ENCODE peak calls at places on chromosomes 7 and 10, in eight cellular contexts. Z is naive B cell; J is stimulated activated CD4-positive, alpha-beta T cell treated with anti-CD3 and anti-CD28 coated beads, Interleukin-2, amount 100 ng/mL, for 48 hours; M is COR-L47; K is mesothelial cell of epicardium; B is ovary; D is activated CD8-positive, alpha-beta T cell treated with anti-CD3 and anti-CD28 coated beads for 36 hours; V is activated gamma-delta T cell. H is an unnamed sample.

GRCh38 chr7:156523447-156524048 is 117.0 kb upstream of the RNF32 start:
- DNase-seq in Z (no peak), J (no peak), M (no peak), K (no peak), B (no peak), D (no peak), V (no peak), H (no peak)

GRCh38 chr7:157845203-157845810 is 508.5 kb downstream of the DNAJB6 start:
- DNase-seq in Z (no peak), J (no peak), M (no peak), K (no peak), B (no peak), D (no peak), V (no peak), H (no peak)

GRCh38 chr10:11680496-11680895 is 61.7 kb upstream of the ECHDC3 start:
- DNase-seq in Z (no peak), J (no peak), M (no peak), K (no peak), B (no peak), D (no peak), V (no peak), H (no peak)

GRCh38 chr7:91168766-91169518 is 95.3 kb upstream of the FZD1 start:
- DNase-seq in Z (no peak), J (no peak), M (no peak), K (no peak), B (no peak), D (no peak), V (no peak), H (no peak)

GRCh38 chr10:70925377-70926214 is 37.2 kb upstream of the PCBD1 start:
- DNase-seq in Z (peak; percentile 14), J (peak; percentile 59), M (no peak), K (peak; percentile 77), B (peak; percentile 43), D (peak; percentile 68), V (peak; percentile 19), H (peak; percentile 77)

GRCh38 chr7:464712-465461 is 54.8 kb downstream of the PDGFA start:
- DNase-seq in Z (no peak), J (no peak), M (no peak), K (peak; percentile 58), B (peak; percentile 71), D (no peak), V (no peak), H (peak; percentile 10)

GRCh38 chr7:141864765-141865447 is 23.6 kb upstream of the PRSS37 start:
- DNase-seq in Z (no peak), J (no peak), M (no peak), K (no peak), B (no peak), D (no peak), V (no peak), H (no peak)

GRCh38 chr10:33258951-33259350 is 75.5 kb downstream of the NRP1 start:
- DNase-seq in Z (no peak), J (no peak), M (no peak), K (no peak), B (no peak), D (no peak), V (no peak), H (no peak)

GRCh38 chr7:16638282-16639265 is 7.0 kb downstream of the ANKMY2 start:
- DNase-seq in Z (no peak), J (no peak), M (no peak), K (no peak), B (no peak), D (no peak), V (no peak), H (no peak)

GRCh38 chr10:116774728-116775151 is 32.4 kb upstream of the HSPA12A start:
- DNase-seq in Z (no peak), J (no peak), M (peak; percentile 33), K (no peak), B (no peak), D (no peak), V (no peak), H (no peak)

GRCh38 chr7:17939111-17939669 is 1.1 kb downstream of the SNX13 start:
- DNase-seq in Z (peak; percentile 46), J (no peak), M (no peak), K (no peak), B (no peak), D (no peak), V (no peak), H (no peak)

GRCh38 chr7:27586825-27587224 is 75.9 kb downstream of the HIBADH start:
- DNase-seq in Z (peak; percentile 27), J (no peak), M (peak; percentile 90), K (no peak), B (no peak), D (no peak), V (no peak), H (peak; percentile 13)

GRCh38 chr7:98934267-98934666 is 55.9 kb downstream of the TRRAP start:
- DNase-seq in Z (no peak), J (no peak), M (no peak), K (no peak), B (no peak), D (no peak), V (no peak), H (no peak)

GRCh38 chr7:139647812-139648616 is 124.5 kb downstream of the CLEC2L start:
- DNase-seq in Z (no peak), J (no peak), M (peak; percentile 7), K (no peak), B (no peak), D (no peak), V (no peak), H (no peak)

GRCh38 chr10:6912424-6912823 is 332.3 kb upstream of the PRKCQ start:
- DNase-seq in Z (no peak), J (no peak), M (no peak), K (no peak), B (no peak), D (no peak), V (no peak), H (no peak)

GRCh38 chr10:133044502-133044901 is 43.2 kb upstream of the ADGRA1 start:
- DNase-seq in Z (no peak), J (no peak), M (no peak), K (no peak), B (no peak), D (no peak), V (no peak), H (no peak)

GRCh38 chr7:128404143-128404681 is 5.6 kb downstream of the IMPDH1 start:
- DNase-seq in Z (no peak), J (no peak), M (no peak), K (no peak), B (no peak), D (no peak), V (no peak), H (no peak)

GRCh38 chr7:79055722-79056415 is 397.6 kb downstream of the MAGI2 start:
- DNase-seq in Z (no peak), J (no peak), M (no peak), K (peak; percentile 75), B (peak; percentile 53), D (no peak), V (no peak), H (no peak)

GRCh38 chr7:88888684-88889083 is 93.1 kb upstream of the TEX47 start:
- DNase-seq in Z (no peak), J (no peak), M (no peak), K (no peak), B (no peak), D (no peak), V (no peak), H (no peak)

GRCh38 chr7:47783456-47784240 is 164.6 kb downstream of the PKD1L1 start:
- DNase-seq in Z (no peak), J (no peak), M (no peak), K (peak; percentile 27), B (peak; percentile 67), D (no peak), V (no peak), H (no peak)